ENCODE peak calls at places on chromosomes 4 and X, in seven cellular contexts. E, H, R, B, D, N and W are unnamed samples.

GRCh38 chr4:162116085-162116784 is 47.6 kb downstream of the FSTL5 start:
- DNase-seq in E (no peak), H (peak), R (no peak), B (no peak), D (no peak), N (no peak), W (no peak)

GRCh38 chr4:22991576-22991975 is 298.8 kb downstream of the GBA3 start:
- DNase-seq in E (no peak), H (no peak), R (no peak), B (no peak), D (no peak), N (no peak), W (no peak)

GRCh38 chrX:42714981-42715688 is 62.8 kb downstream of the PPP1R2C start:
- DNase-seq in E (no peak), H (peak), R (peak), B (peak), D (peak), N (peak), W (peak)

GRCh38 chrX:106791495-106791894 is 11.0 kb upstream of the TBC1D8B start:
- DNase-seq in E (no peak), H (no peak), R (no peak), B (no peak), D (no peak), N (peak), W (peak)

GRCh38 chrX:120604359-120604782 is 470 bp downstream of the MCTS1 start:
- DNase-seq in E (no peak), H (peak), R (peak), B (no peak), D (peak), N (peak), W (peak)

GRCh38 chrX:28659269-28659668 is 72.0 kb downstream of the IL1RAPL1 start:
- DNase-seq in E (no peak), H (no peak), R (no peak), B (peak), D (peak), N (no peak), W (peak)

GRCh38 chrX:46710425-46710824 is 48.5 kb downstream of the SLC9A7 start:
- DNase-seq in E (no peak), H (no peak), R (no peak), B (no peak), D (no peak), N (no peak), W (no peak)

GRCh38 chrX:155094468-155095061 is 23.3 kb downstream of the BRCC3 start:
- DNase-seq in E (no peak), H (peak), R (no peak), B (no peak), D (no peak), N (peak), W (no peak)

GRCh38 chr4:80263541-80264351 is 2.7 kb upstream of the FGF5 start:
- DNase-seq in E (no peak), H (peak), R (no peak), B (no peak), D (no peak), N (no peak), W (no peak)

GRCh38 chr4:126960760-126961159 is 672.0 kb upstream of the INTU start:
- DNase-seq in E (no peak), H (no peak), R (no peak), B (no peak), D (no peak), N (no peak), W (no peak)

GRCh38 chr4:62927574-62927973 is 1481.7 kb downstream of the TECRL start:
- DNase-seq in E (no peak), H (no peak), R (no peak), B (no peak), D (no peak), N (no peak), W (no peak)

GRCh38 chr4:3338321-3338838 is 45.6 kb downstream of the RGS12 start:
- DNase-seq in E (peak), H (no peak), R (no peak), B (no peak), D (no peak), N (no peak), W (no peak)

GRCh38 chr4:56909083-56909981 is 1.6 kb downstream of the REST start:
- DNase-seq in E (no peak), H (peak), R (peak), B (no peak), D (no peak), N (peak), W (peak)

GRCh38 chr4:32485976-32486375 is 1765.8 kb downstream of the PCDH7 start:
- DNase-seq in E (no peak), H (peak), R (no peak), B (no peak), D (no peak), N (no peak), W (no peak)

GRCh38 chrX:118974908-118975671 is 672 bp downstream of the LONRF3 start:
- DNase-seq in E (no peak), H (peak), R (peak), B (peak), D (peak), N (peak), W (no peak)
- H3K4me3 ChIP-seq in E (peak), H (peak), R (peak), B (peak), D (peak), N (peak), W (no peak)

GRCh38 chrX:51461053-51462050 is 35.0 kb downstream of the NUDT11 start:
- DNase-seq in E (no peak), H (peak), R (no peak), B (no peak), D (no peak), N (peak), W (peak)
- H3K4me3 ChIP-seq in E (no peak), H (no peak), R (no peak), B (no peak), D (no peak), N (no peak), W (no peak)

GRCh38 chrX:136768469-136769084 is 12.2 kb downstream of the ARHGEF6 start:
- DNase-seq in E (no peak), H (no peak), R (peak), B (peak), D (peak), N (no peak), W (no peak)

GRCh38 chrX:136767104-136767941 is 13.4 kb downstream of the ARHGEF6 start:
- DNase-seq in E (no peak), H (peak), R (peak), B (peak), D (peak), N (peak), W (no peak)

GRCh38 chrX:136764206-136764605 is 16.5 kb downstream of the ARHGEF6 start:
- DNase-seq in E (no peak), H (no peak), R (no peak), B (no peak), D (no peak), N (no peak), W (no peak)

GRCh38 chrX:136766785-136767103 is 14.0 kb downstream of the ARHGEF6 start:
- DNase-seq in E (no peak), H (peak), R (no peak), B (no peak), D (no peak), N (no peak), W (no peak)

DNA sequence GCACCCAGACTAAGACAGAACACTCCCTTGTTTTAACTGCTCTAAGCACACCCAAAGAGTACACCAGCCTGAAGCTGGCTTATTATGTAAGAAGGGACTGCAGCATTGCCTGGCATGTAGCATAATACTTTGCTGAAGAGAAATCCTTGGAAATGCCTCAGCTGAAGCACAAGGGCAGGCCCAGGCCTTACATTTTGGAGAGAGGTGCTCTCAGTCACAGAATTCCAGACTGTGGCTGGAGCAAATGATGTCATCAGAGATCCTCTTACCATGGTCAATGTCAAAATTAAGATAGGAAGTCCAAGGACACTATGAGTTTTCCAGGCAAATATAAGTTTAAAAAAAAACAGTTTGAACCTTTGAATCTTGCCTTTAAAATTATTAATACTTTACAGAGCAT is 14.8 kb downstream of the ARHGEF6 start:
- DNase-seq in E (no peak), H (no peak), R (no peak), B (no peak), D (no peak), N (no peak), W (no peak)
- H3K4me3 ChIP-seq in E (no peak), H (no peak), R (no peak), B (no peak), D (no peak), N (peak), W (no peak)

GRCh38 chrX:65673857-65674350 is 6.5 kb downstream of the MSN start:
- DNase-seq in E (no peak), H (no peak), R (no peak), B (no peak), D (no peak), N (no peak), W (no peak)
- H3K4me3 ChIP-seq in E (no peak), H (no peak), R (no peak), B (no peak), D (no peak), N (peak), W (no peak)

DNA sequence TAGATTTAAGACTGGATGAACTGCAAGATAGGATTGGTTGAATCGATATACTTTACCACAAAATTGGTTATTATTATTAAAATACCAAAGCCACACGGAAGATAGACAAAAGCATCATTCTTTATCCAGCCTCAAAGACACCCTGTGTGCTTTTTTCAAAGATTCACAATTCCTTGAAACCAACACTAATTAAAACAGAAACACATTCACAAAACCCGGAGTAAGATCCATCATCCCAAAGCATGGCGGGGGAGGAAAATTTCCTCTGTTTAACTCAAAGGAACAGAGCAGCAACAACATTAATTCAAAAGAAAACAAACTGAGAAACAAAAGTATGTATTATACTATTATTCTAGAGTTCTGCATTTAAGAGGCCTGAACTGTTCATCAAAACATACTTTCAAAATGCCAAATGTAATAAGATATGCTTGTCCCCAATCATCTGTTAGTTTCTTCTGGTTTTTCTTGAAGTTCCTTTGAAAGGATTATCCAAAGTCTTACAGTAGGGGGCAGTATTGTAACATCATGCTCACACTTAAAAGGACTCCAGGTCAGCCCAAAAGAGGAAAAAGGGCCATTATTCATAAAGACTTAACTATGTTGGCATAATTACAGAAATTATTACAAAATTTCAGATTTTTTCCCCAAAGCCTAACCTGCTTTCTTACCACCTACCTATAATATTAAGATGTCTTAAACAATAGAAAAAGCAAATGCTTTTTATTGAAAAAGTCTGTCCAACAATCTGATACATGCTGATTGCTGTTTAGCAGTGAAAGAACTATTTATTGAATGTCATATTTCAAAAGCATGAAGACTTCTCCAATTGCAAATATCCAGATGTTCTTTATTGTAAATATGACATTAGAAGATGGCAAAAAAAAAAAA is 168.7 kb downstream of the SCFD2 start:
- DNase-seq in E (no peak), H (peak), R (no peak), B (no peak), D (no peak), N (peak), W (peak)
- H3K4me3 ChIP-seq in E (no peak), H (no peak), R (peak), B (no peak), D (no peak), N (no peak), W (no peak)

GRCh38 chrX:74023203-74023602 is 280.8 kb upstream of the ZCCHC13 start:
- DNase-seq in E (no peak), H (no peak), R (no peak), B (no peak), D (no peak), N (no peak), W (peak)
- H3K4me3 ChIP-seq in E (no peak), H (no peak), R (no peak), B (no peak), D (no peak), N (no peak), W (no peak)

DNA sequence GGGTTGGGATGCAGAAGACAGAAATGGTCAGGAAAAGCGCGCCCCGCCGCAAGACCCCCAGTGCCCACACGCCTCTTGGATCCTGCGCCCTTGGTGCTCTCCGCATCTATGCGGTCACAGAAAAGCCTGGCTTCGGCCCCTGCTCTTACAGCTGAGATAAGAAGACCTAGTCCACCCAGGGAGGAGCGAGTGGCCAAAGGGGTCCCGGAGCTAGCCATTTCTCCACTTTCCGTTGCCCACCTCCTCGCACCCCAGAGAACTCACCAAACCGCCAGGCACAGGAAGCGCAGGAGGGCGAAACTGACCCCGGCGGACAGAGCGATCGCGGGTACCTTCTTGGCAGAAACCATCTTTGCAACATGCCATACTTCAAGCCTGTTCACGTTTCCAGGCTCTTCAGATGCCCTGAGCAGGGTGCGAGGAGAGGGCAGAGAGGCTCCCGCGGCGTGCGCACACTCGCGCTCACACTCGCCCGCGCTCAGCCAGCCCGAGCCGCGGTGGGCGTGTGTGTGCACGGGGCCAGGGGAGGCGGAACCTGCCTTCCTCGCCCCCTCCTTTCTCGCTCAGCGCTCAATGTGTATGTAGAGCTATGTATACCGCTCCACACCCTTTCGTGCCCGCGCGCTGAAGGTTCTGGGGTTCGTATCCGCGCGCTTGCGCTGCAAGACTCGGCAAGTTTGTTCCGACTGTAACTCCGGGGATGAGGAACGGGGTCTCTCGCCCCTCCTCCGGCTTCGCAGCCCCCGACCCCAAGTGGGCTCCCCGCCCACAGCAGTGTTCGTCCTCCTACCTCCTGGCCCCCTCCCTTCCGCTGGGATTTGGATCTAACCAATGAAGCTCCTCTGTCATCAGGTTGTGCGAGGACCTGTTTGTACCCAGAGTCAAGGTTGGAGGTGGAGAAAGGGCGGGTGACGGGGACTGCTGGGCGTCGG is at the start of gene GABRA4:
- DNase-seq in E (no peak), H (peak), R (peak), B (no peak), D (no peak), N (no peak), W (no peak)
- H3K4me3 ChIP-seq in E (peak), H (peak), R (peak), B (no peak), D (peak), N (no peak), W (no peak)

GRCh38 chr4:17173300-17173699 is 274.9 kb upstream of the LDB2 start:
- DNase-seq in E (no peak), H (peak), R (no peak), B (no peak), D (no peak), N (no peak), W (no peak)
- H3K4me3 ChIP-seq in E (no peak), H (no peak), R (no peak), B (no peak), D (no peak), N (no peak), W (no peak)

DNA sequence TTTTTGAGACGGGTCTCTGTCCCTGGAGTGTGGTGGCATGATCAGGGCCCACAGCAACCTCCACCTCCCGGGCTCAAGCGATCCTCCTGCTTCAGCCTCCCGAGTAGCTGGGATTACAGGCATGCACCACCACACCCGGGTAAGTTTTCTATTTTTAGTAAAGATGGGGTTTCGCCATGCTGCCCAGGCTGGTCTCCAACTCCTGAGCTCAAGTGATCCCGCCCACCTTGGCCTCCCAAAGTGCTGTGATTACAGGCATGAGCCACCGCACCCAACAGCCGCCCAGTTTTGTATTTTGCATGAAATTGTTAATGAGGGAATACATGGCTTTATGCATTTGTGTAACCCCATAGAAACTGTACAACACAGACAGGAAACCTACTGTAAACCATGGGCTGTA is 2.8 kb upstream of the ARHGAP4 start:
- DNase-seq in E (no peak), H (no peak), R (no peak), B (no peak), D (no peak), N (no peak), W (no peak)
- H3K4me3 ChIP-seq in E (no peak), H (peak), R (no peak), B (no peak), D (peak), N (no peak), W (peak)

DNA sequence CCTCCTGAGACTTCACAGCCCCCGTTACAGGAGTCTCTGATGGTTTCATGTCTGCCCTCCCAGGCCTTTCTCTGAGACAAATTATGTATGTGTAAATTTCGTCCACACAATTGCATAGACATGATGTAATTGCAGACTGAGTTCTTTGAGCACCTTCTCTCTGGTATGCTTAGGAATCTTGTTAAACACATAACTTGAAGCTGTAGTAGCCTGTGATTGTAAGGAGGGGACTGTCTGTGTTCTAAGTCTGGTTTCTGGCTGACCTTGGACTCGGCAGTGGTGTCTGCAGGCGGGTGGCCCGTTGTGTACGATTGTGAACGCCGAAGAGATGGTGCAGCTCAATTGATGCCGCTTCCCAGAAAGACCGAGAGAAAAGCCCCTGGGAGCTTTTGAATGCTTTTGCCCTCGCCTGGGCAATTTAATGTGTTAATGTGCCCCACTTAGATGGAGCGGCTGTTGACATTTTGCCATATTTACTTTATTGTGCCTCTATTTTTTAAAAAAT is 58.5 kb upstream of the TADA2B start:
- DNase-seq in E (no peak), H (no peak), R (no peak), B (no peak), D (no peak), N (no peak), W (no peak)
- H3K4me3 ChIP-seq in E (no peak), H (no peak), R (no peak), B (no peak), D (no peak), N (no peak), W (no peak)